ENCODE peak calls at places on chromosomes 7 and 10, in six cellular contexts. One of them, this sample, is unnamed.

GRCh38 chr7:102912742-102913141 is at the start of gene LRRC17:
- DNase-seq in endodermal cell: no peak
- DNase-seq in dorsolateral prefrontal cortex: no peak
- DNase-seq in Panc1: no peak
- DNase-seq in DND-41: no peak
- DNase-seq in Peyer's patch: no peak
- DNase-seq in this sample: no peak

GRCh38 chr10:89518876-89519842 is 16.2 kb downstream of the SLC16A12 start:
- DNase-seq in endodermal cell: no peak
- DNase-seq in dorsolateral prefrontal cortex: no peak
- DNase-seq in Panc1: no peak
- DNase-seq in DND-41: no peak
- DNase-seq in Peyer's patch: no peak
- DNase-seq in this sample: peak

GRCh38 chr10:96556003-96556402 is 30.8 kb downstream of the TM9SF3 start:
- DNase-seq in endodermal cell: peak
- DNase-seq in dorsolateral prefrontal cortex: no peak
- DNase-seq in Panc1: no peak
- DNase-seq in DND-41: peak
- DNase-seq in Peyer's patch: no peak
- DNase-seq in this sample: no peak

GRCh38 chr10:124131176-124131575 is 37.8 kb upstream of the CHST15 start:
- DNase-seq in endodermal cell: no peak
- DNase-seq in dorsolateral prefrontal cortex: no peak
- DNase-seq in Panc1: no peak
- DNase-seq in DND-41: no peak
- DNase-seq in Peyer's patch: no peak
- DNase-seq in this sample: no peak

GRCh38 chr7:157516311-157516710 is 179.5 kb downstream of the DNAJB6 start:
- DNase-seq in endodermal cell: peak
- DNase-seq in dorsolateral prefrontal cortex: peak
- DNase-seq in Panc1: no peak
- DNase-seq in DND-41: no peak
- DNase-seq in Peyer's patch: peak
- DNase-seq in this sample: no peak

GRCh38 chr10:31347705-31348104 is 28.7 kb downstream of the ZEB1 start:
- DNase-seq in endodermal cell: no peak
- DNase-seq in dorsolateral prefrontal cortex: no peak
- DNase-seq in Panc1: no peak
- DNase-seq in DND-41: no peak
- DNase-seq in Peyer's patch: no peak
- DNase-seq in this sample: no peak

GRCh38 chr7:97006146-97006950 is 995 bp downstream of the DLX6 start:
- DNase-seq in endodermal cell: peak
- DNase-seq in dorsolateral prefrontal cortex: no peak
- DNase-seq in Panc1: no peak
- DNase-seq in DND-41: no peak
- DNase-seq in Peyer's patch: no peak
- DNase-seq in this sample: peak

GRCh38 chr7:136078630-136079029 is 101.5 kb upstream of the MTPN start:
- DNase-seq in endodermal cell: no peak
- DNase-seq in dorsolateral prefrontal cortex: no peak
- DNase-seq in Panc1: no peak
- DNase-seq in DND-41: no peak
- DNase-seq in Peyer's patch: no peak
- DNase-seq in this sample: no peak

GRCh38 chr7:73623798-73624668 is at the start of gene MLXIPL:
- DNase-seq in endodermal cell: peak
- DNase-seq in dorsolateral prefrontal cortex: peak
- DNase-seq in Panc1: no peak
- DNase-seq in DND-41: no peak
- DNase-seq in Peyer's patch: peak
- DNase-seq in this sample: peak

GRCh38 chr10:29256531-29256930 is 32.3 kb upstream of the LYZL1 start:
- DNase-seq in endodermal cell: no peak
- DNase-seq in dorsolateral prefrontal cortex: no peak
- DNase-seq in Panc1: no peak
- DNase-seq in DND-41: no peak
- DNase-seq in Peyer's patch: no peak
- DNase-seq in this sample: no peak

GRCh38 chr7:30799206-30799975 is 28.2 kb downstream of the MINDY4 start:
- DNase-seq in endodermal cell: no peak
- DNase-seq in dorsolateral prefrontal cortex: no peak
- DNase-seq in Panc1: no peak
- DNase-seq in DND-41: no peak
- DNase-seq in Peyer's patch: no peak
- DNase-seq in this sample: peak

GRCh38 chr10:3777876-3778707 is 6.9 kb downstream of the KLF6 start:
- DNase-seq in endodermal cell: peak
- DNase-seq in dorsolateral prefrontal cortex: no peak
- DNase-seq in Panc1: no peak
- DNase-seq in DND-41: no peak
- DNase-seq in Peyer's patch: peak
- DNase-seq in this sample: no peak

GRCh38 chr7:120950026-120950538 is 495 bp upstream of the ING3 start:
- DNase-seq in endodermal cell: no peak
- DNase-seq in dorsolateral prefrontal cortex: no peak
- DNase-seq in Panc1: no peak
- DNase-seq in DND-41: no peak
- DNase-seq in Peyer's patch: no peak
- DNase-seq in this sample: no peak

GRCh38 chr10:100896876-100897461 is 15.8 kb upstream of the SLF2 start:
- DNase-seq in endodermal cell: no peak
- DNase-seq in dorsolateral prefrontal cortex: no peak
- DNase-seq in Panc1: no peak
- DNase-seq in DND-41: no peak
- DNase-seq in Peyer's patch: no peak
- DNase-seq in this sample: peak

GRCh38 chr7:137930616-137931015 is 71.3 kb downstream of the CREB3L2 start:
- DNase-seq in endodermal cell: no peak
- DNase-seq in dorsolateral prefrontal cortex: no peak
- DNase-seq in Panc1: no peak
- DNase-seq in DND-41: no peak
- DNase-seq in Peyer's patch: no peak
- DNase-seq in this sample: no peak

GRCh38 chr10:32197423-32197822 is 141.2 kb upstream of the KIF5B start:
- DNase-seq in endodermal cell: no peak
- DNase-seq in dorsolateral prefrontal cortex: no peak
- DNase-seq in Panc1: no peak
- DNase-seq in DND-41: no peak
- DNase-seq in Peyer's patch: no peak
- DNase-seq in this sample: no peak

GRCh38 chr10:9331583-9332008 is 1277.1 kb downstream of the GATA3 start:
- DNase-seq in endodermal cell: no peak
- DNase-seq in dorsolateral prefrontal cortex: no peak
- DNase-seq in Panc1: peak
- DNase-seq in DND-41: no peak
- DNase-seq in Peyer's patch: no peak
- DNase-seq in this sample: peak

GRCh38 chr10:79384773-79385391 is 37.6 kb downstream of the PPIF start:
- DNase-seq in endodermal cell: no peak
- DNase-seq in dorsolateral prefrontal cortex: no peak
- DNase-seq in Panc1: no peak
- DNase-seq in DND-41: no peak
- DNase-seq in Peyer's patch: peak
- DNase-seq in this sample: no peak

GRCh38 chr10:129096340-129096984 is 370.6 kb upstream of the MGMT start:
- DNase-seq in endodermal cell: no peak
- DNase-seq in dorsolateral prefrontal cortex: no peak
- DNase-seq in Panc1: no peak
- DNase-seq in DND-41: no peak
- DNase-seq in Peyer's patch: no peak
- DNase-seq in this sample: no peak

GRCh38 chr7:139943391-139943790 is 114.3 kb downstream of the TBXAS1 start:
- DNase-seq in endodermal cell: no peak
- DNase-seq in dorsolateral prefrontal cortex: no peak
- DNase-seq in Panc1: no peak
- DNase-seq in DND-41: no peak
- DNase-seq in Peyer's patch: no peak
- DNase-seq in this sample: no peak

GRCh38 chr10:1400129-1400865 is 337.0 kb downstream of the ADARB2 start:
- DNase-seq in endodermal cell: peak
- DNase-seq in dorsolateral prefrontal cortex: peak
- DNase-seq in Panc1: no peak
- DNase-seq in DND-41: no peak
- DNase-seq in Peyer's patch: peak
- DNase-seq in this sample: peak

GRCh38 chr7:17532861-17533404 is 234.5 kb downstream of the AHR start:
- DNase-seq in endodermal cell: no peak
- DNase-seq in dorsolateral prefrontal cortex: no peak
- DNase-seq in Panc1: no peak
- DNase-seq in DND-41: no peak
- DNase-seq in Peyer's patch: no peak
- DNase-seq in this sample: peak

GRCh38 chr10:119364941-119365340 is 157.6 kb downstream of the GRK5 start:
- DNase-seq in endodermal cell: no peak
- DNase-seq in dorsolateral prefrontal cortex: no peak
- DNase-seq in Panc1: no peak
- DNase-seq in DND-41: no peak
- DNase-seq in Peyer's patch: no peak
- DNase-seq in this sample: peak

GRCh38 chr10:119368991-119369869 is 161.9 kb downstream of the GRK5 start:
- DNase-seq in endodermal cell: no peak
- DNase-seq in dorsolateral prefrontal cortex: no peak
- DNase-seq in Panc1: no peak
- DNase-seq in DND-41: no peak
- DNase-seq in Peyer's patch: peak
- DNase-seq in this sample: no peak

GRCh38 chr10:119367841-119368549 is 160.6 kb downstream of the GRK5 start:
- DNase-seq in endodermal cell: no peak
- DNase-seq in dorsolateral prefrontal cortex: no peak
- DNase-seq in Panc1: no peak
- DNase-seq in DND-41: no peak
- DNase-seq in Peyer's patch: no peak
- DNase-seq in this sample: no peak

GRCh38 chr10:119368581-119368980 is 161.2 kb downstream of the GRK5 start:
- DNase-seq in endodermal cell: no peak
- DNase-seq in dorsolateral prefrontal cortex: no peak
- DNase-seq in Panc1: no peak
- DNase-seq in DND-41: no peak
- DNase-seq in Peyer's patch: no peak
- DNase-seq in this sample: no peak

DNA sequence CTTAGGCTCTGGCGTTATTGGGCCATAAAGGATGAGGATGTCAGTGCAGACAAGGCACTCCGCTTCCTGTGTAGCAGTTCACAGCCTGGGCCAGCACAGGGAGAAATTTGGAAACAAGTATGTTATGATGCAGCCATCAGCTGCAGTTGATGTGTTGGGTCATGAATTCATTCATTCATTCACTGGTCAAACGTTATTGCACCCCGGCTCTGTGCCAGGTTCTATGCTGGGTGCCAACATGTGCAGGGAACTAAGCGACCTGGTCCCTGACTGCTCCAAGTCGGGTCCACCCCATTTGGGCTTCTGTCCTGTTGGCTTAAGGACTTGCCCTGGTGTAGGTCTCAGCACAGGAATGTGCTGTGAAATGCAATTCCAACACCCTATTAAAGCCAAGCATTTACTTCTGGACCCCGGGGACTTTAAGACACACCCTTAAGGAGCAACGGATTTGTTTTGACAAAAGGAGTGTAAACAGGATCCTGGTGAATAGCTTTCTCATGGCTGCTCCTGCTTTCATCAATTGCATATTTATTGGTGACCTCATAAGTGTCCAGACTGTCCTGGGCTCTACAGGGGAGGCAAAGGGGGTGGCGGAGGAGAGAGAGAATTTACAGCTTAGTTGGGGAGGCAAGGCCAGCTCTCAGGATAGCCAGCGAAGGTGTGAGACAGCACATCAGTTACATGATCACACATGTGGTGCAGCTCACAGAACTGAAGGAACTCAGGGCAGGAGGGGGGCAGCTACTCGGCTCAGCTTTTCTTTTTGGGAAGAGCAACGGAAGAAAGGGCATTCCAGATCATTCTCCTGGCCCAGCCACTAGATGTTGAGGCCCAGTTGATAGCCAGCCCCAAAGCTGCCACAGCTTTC is 158.6 kb downstream of the GRK5 start:
- DNase-seq in endodermal cell: peak
- DNase-seq in dorsolateral prefrontal cortex: no peak
- DNase-seq in Panc1: no peak
- DNase-seq in DND-41: no peak
- DNase-seq in Peyer's patch: no peak
- DNase-seq in this sample: peak
- H3K27ac ChIP-seq in endodermal cell: no peak
- H3K27ac ChIP-seq in dorsolateral prefrontal cortex: no peak
- H3K27ac ChIP-seq in Panc1: no peak
- H3K27ac ChIP-seq in DND-41: no peak
- H3K27ac ChIP-seq in Peyer's patch: no peak
- H3K27ac ChIP-seq in this sample: no peak

GRCh38 chr7:27861747-27862146 is 121.8 kb downstream of the TAX1BP1 start:
- DNase-seq in endodermal cell: no peak
- DNase-seq in dorsolateral prefrontal cortex: no peak
- DNase-seq in Panc1: no peak
- DNase-seq in DND-41: no peak
- DNase-seq in Peyer's patch: no peak
- DNase-seq in this sample: no peak

GRCh38 chr7:27866256-27866655 is 126.3 kb downstream of the TAX1BP1 start:
- DNase-seq in endodermal cell: no peak
- DNase-seq in dorsolateral prefrontal cortex: no peak
- DNase-seq in Panc1: no peak
- DNase-seq in DND-41: no peak
- DNase-seq in Peyer's patch: no peak
- DNase-seq in this sample: no peak

GRCh38 chr7:27863866-27864265 is 123.9 kb downstream of the TAX1BP1 start:
- DNase-seq in endodermal cell: peak
- DNase-seq in dorsolateral prefrontal cortex: no peak
- DNase-seq in Panc1: no peak
- DNase-seq in DND-41: no peak
- DNase-seq in Peyer's patch: no peak
- DNase-seq in this sample: peak

GRCh38 chr7:27860800-27861199 is 120.8 kb downstream of the TAX1BP1 start:
- DNase-seq in endodermal cell: peak
- DNase-seq in dorsolateral prefrontal cortex: no peak
- DNase-seq in Panc1: no peak
- DNase-seq in DND-41: no peak
- DNase-seq in Peyer's patch: no peak
- DNase-seq in this sample: no peak
- H3K4me3 ChIP-seq in endodermal cell: no peak
- H3K4me3 ChIP-seq in dorsolateral prefrontal cortex: no peak
- H3K4me3 ChIP-seq in Panc1: no peak
- H3K4me3 ChIP-seq in DND-41: no peak
- H3K4me3 ChIP-seq in Peyer's patch: no peak
- H3K4me3 ChIP-seq in this sample: no peak

DNA sequence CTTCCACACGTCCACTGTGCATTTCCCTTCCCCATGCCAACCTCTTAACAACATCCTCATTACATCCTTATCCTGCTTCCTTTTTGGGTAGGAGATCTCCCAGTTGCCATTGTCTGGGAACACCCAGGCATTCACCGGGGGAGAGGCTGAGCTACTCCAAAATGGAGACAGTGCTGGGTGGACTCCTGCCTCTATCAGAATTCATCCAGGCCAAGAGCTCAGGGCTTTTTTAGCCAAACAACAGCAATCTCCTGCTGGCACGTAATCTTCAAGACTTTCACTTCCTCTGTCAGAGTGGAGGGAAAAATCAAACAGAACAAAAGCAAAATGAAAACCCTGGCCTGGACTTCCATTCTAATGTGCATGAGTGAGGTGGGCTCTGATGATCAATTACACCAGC is 244.9 kb downstream of the PRPF18 start:
- DNase-seq in endodermal cell: no peak
- DNase-seq in dorsolateral prefrontal cortex: no peak
- DNase-seq in Panc1: no peak
- DNase-seq in DND-41: no peak
- DNase-seq in Peyer's patch: no peak
- DNase-seq in this sample: no peak
- H3K27ac ChIP-seq in endodermal cell: peak
- H3K27ac ChIP-seq in dorsolateral prefrontal cortex: peak
- H3K27ac ChIP-seq in Panc1: no peak
- H3K27ac ChIP-seq in DND-41: no peak
- H3K27ac ChIP-seq in Peyer's patch: no peak
- H3K27ac ChIP-seq in this sample: no peak

GRCh38 chr7:2476776-2477446 is 713 bp upstream of the GRIFIN start:
- DNase-seq in endodermal cell: peak
- DNase-seq in dorsolateral prefrontal cortex: no peak
- DNase-seq in Panc1: no peak
- DNase-seq in DND-41: no peak
- DNase-seq in Peyer's patch: no peak
- DNase-seq in this sample: no peak
- H3K4me3 ChIP-seq in endodermal cell: no peak
- H3K4me3 ChIP-seq in dorsolateral prefrontal cortex: no peak
- H3K4me3 ChIP-seq in Panc1: no peak
- H3K4me3 ChIP-seq in DND-41: no peak
- H3K4me3 ChIP-seq in Peyer's patch: no peak
- H3K4me3 ChIP-seq in this sample: no peak